ENCODE peak calls at places on chromosome 15, in six cellular contexts. N is COR-L47; B is A172; X is stimulated activated CD4-positive, alpha-beta T cell treated with anti-CD3 and anti-CD28 coated beads, Interleukin-2, amount 100 ng/mL, for 24 hours; I is NCI-H2081 treated with DMSO at 0.1 percent for 48 hours; O is occipital lobe. Q is an unnamed sample.

GRCh38 chr15:92809064-92809879 is 90.9 kb upstream of the CHD2 start:
- DNase-seq in N (peak), B (peak), X (peak), I (peak), O (peak), Q (peak)

GRCh38 chr15:39095218-39095879 is 485.5 kb upstream of the THBS1 start:
- DNase-seq in N (no peak), B (no peak), X (no peak), I (no peak), O (no peak), Q (no peak)

GRCh38 chr15:84099181-84099580 is 136.4 kb upstream of the GOLGA6L4 start:
- DNase-seq in N (no peak), B (peak), X (no peak), I (no peak), O (no peak), Q (no peak)

GRCh38 chr15:25850154-25851111 is 12.7 kb downstream of the ATP10A start:
- DNase-seq in N (no peak), B (no peak), X (peak), I (no peak), O (no peak), Q (peak)

GRCh38 chr15:70166506-70167087 is 68.9 kb upstream of the TLE3 start:
- DNase-seq in N (no peak), B (no peak), X (no peak), I (no peak), O (no peak), Q (no peak)

GRCh38 chr15:74799843-74800558 is 12.6 kb upstream of the LMAN1L start:
- DNase-seq in N (no peak), B (peak), X (peak), I (no peak), O (peak), Q (peak)

GRCh38 chr15:78540955-78541743 is 905 bp downstream of the PSMA4 start:
- DNase-seq in N (no peak), B (peak), X (peak), I (no peak), O (no peak), Q (no peak)

GRCh38 chr15:93241696-93242585 is 152.9 kb upstream of the RGMA start:
- DNase-seq in N (peak), B (no peak), X (no peak), I (no peak), O (no peak), Q (no peak)

GRCh38 chr15:20349774-20350498 is 191.7 kb downstream of the GOLGA6L6 start:
- DNase-seq in N (no peak), B (no peak), X (no peak), I (no peak), O (no peak), Q (no peak)

GRCh38 chr15:87597346-87598052 is 659.0 kb downstream of the NTRK3 start:
- DNase-seq in N (no peak), B (peak), X (peak), I (no peak), O (no peak), Q (no peak)

GRCh38 chr15:50128266-50128665 is 9.2 kb upstream of the ATP8B4 start:
- DNase-seq in N (peak), B (no peak), X (no peak), I (no peak), O (no peak), Q (no peak)

GRCh38 chr15:74123131-74123429 is 7.3 kb upstream of the ISLR2 start:
- DNase-seq in N (no peak), B (no peak), X (no peak), I (no peak), O (no peak), Q (no peak)

GRCh38 chr15:101651753-101652097 is 456 bp downstream of the TM2D3 start:
- DNase-seq in N (peak), B (peak), X (no peak), I (no peak), O (peak), Q (no peak)

GRCh38 chr15:80179025-80179759 is 26.4 kb downstream of the FAH start:
- DNase-seq in N (no peak), B (peak), X (no peak), I (no peak), O (no peak), Q (no peak)

GRCh38 chr15:92226020-92226612 is 167.6 kb upstream of the ST8SIA2 start:
- DNase-seq in N (peak), B (peak), X (no peak), I (no peak), O (peak), Q (no peak)

GRCh38 chr15:60865507-60865906 is 363.6 kb downstream of the RORA start:
- DNase-seq in N (no peak), B (no peak), X (no peak), I (no peak), O (no peak), Q (no peak)

GRCh38 chr15:27679621-27680521 is 419.2 kb downstream of the OCA2 start:
- DNase-seq in N (peak), B (no peak), X (no peak), I (peak), O (no peak), Q (no peak)

GRCh38 chr15:39855400-39855799 is 64.7 kb downstream of the GPR176 start:
- DNase-seq in N (no peak), B (no peak), X (no peak), I (no peak), O (no peak), Q (no peak)

GRCh38 chr15:49815937-49816336 is 195.1 kb downstream of the DTWD1 start:
- DNase-seq in N (no peak), B (peak), X (no peak), I (no peak), O (peak), Q (no peak)

GRCh38 chr15:71798641-71799040 is 11.7 kb upstream of the NR2E3 start:
- DNase-seq in N (no peak), B (no peak), X (no peak), I (no peak), O (no peak), Q (no peak)

GRCh38 chr15:53482055-53482454 is 277.4 kb downstream of the WDR72 start:
- DNase-seq in N (no peak), B (no peak), X (no peak), I (no peak), O (no peak), Q (no peak)

GRCh38 chr15:70035051-70035718 is 62.5 kb downstream of the TLE3 start:
- DNase-seq in N (no peak), B (no peak), X (no peak), I (no peak), O (no peak), Q (no peak)

Q was measured in T-helper 17 cell.